ENCODE peak calls at places on chromosomes 7 and 10, in five cellular contexts. One of them, this sample, is unnamed.

GRCh38 chr7:66522518-66522917 is 106.2 kb upstream of the KCTD7 start:
- DNase-seq in HepG2: no peak
- DNase-seq in H1: no peak
- DNase-seq in GM12878: no peak
- DNase-seq in K562: no peak
- DNase-seq in this sample: peak; percentile 55

GRCh38 chr7:99794585-99795502 is 10.9 kb upstream of the CYP3A4 start:
- DNase-seq in HepG2: peak; percentile 93
- DNase-seq in K562: no peak
- DNase-seq in GM12878: no peak
- DNase-seq in H1: no peak
- DNase-seq in this sample: no peak

GRCh38 chr10:17992266-17992665 is 40.5 kb downstream of the SLC39A12 start:
- DNase-seq in HepG2: no peak
- DNase-seq in GM12878: no peak
- DNase-seq in K562: no peak
- DNase-seq in H1: no peak
- DNase-seq in this sample: no peak

GRCh38 chr10:20958764-20959163 is 61.7 kb upstream of the NEBL start:
- DNase-seq in GM12878: no peak
- DNase-seq in HepG2: no peak
- DNase-seq in K562: no peak
- DNase-seq in H1: no peak
- DNase-seq in this sample: no peak

GRCh38 chr7:106345421-106346166 is 60.8 kb upstream of the NAMPT start:
- DNase-seq in GM12878: no peak
- DNase-seq in K562: no peak
- DNase-seq in HepG2: no peak
- DNase-seq in H1: no peak
- DNase-seq in this sample: no peak

GRCh38 chr7:50591480-50592438 is 26.6 kb upstream of the DDC start:
- DNase-seq in GM12878: peak; percentile 21
- DNase-seq in HepG2: peak; percentile 78
- DNase-seq in K562: no peak
- DNase-seq in H1: no peak
- DNase-seq in this sample: no peak

GRCh38 chr7:94584113-94584512 is 71.8 kb downstream of the SGCE start:
- DNase-seq in K562: no peak
- DNase-seq in HepG2: peak; percentile 38
- DNase-seq in GM12878: no peak
- DNase-seq in H1: no peak
- DNase-seq in this sample: no peak

GRCh38 chr10:7218974-7219373 is 191.9 kb downstream of the SFMBT2 start:
- DNase-seq in H1: no peak
- DNase-seq in K562: no peak
- DNase-seq in GM12878: no peak
- DNase-seq in HepG2: no peak
- DNase-seq in this sample: no peak

GRCh38 chr10:130463104-130463875 is 327.1 kb downstream of the GLRX3 start:
- DNase-seq in HepG2: no peak
- DNase-seq in H1: peak; percentile 16
- DNase-seq in GM12878: no peak
- DNase-seq in K562: no peak
- DNase-seq in this sample: no peak

GRCh38 chr7:139753693-139754111 is 24.1 kb downstream of the HIPK2 start:
- DNase-seq in K562: no peak
- DNase-seq in H1: no peak
- DNase-seq in HepG2: no peak
- DNase-seq in GM12878: no peak
- DNase-seq in this sample: no peak

GRCh38 chr7:112573302-112574039 is 92.7 kb downstream of the LSMEM1 start:
- DNase-seq in HepG2: no peak
- DNase-seq in H1: no peak
- DNase-seq in GM12878: no peak
- DNase-seq in K562: peak; percentile 92
- DNase-seq in this sample: no peak

GRCh38 chr10:126177414-126178030 is 210.8 kb downstream of the ADAM12 start:
- DNase-seq in K562: no peak
- DNase-seq in H1: no peak
- DNase-seq in HepG2: no peak
- DNase-seq in GM12878: no peak
- DNase-seq in this sample: no peak

GRCh38 chr7:91320679-91321078 is 56.4 kb downstream of the FZD1 start:
- DNase-seq in HepG2: no peak
- DNase-seq in K562: no peak
- DNase-seq in GM12878: no peak
- DNase-seq in H1: no peak
- DNase-seq in this sample: no peak

GRCh38 chr10:60479305-60480020 is 89.8 kb upstream of the ANK3 start:
- DNase-seq in H1: no peak
- DNase-seq in GM12878: no peak
- DNase-seq in K562: no peak
- DNase-seq in HepG2: no peak
- DNase-seq in this sample: no peak

GRCh38 chr7:26449175-26450165 is 157.8 kb downstream of the SNX10 start:
- DNase-seq in HepG2: no peak
- DNase-seq in GM12878: no peak
- DNase-seq in H1: no peak
- DNase-seq in K562: no peak
- DNase-seq in this sample: no peak

GRCh38 chr10:103507235-103508191 is 14.0 kb downstream of the NEURL1 start:
- DNase-seq in GM12878: no peak
- DNase-seq in H1: no peak
- DNase-seq in HepG2: no peak
- DNase-seq in K562: no peak
- DNase-seq in this sample: peak; percentile 66

GRCh38 chr10:132527338-132528063 is 10.1 kb upstream of the INPP5A start:
- DNase-seq in HepG2: no peak
- DNase-seq in H1: no peak
- DNase-seq in K562: no peak
- DNase-seq in GM12878: no peak
- DNase-seq in this sample: no peak

GRCh38 chr7:141844256-141844655 is 3.0 kb upstream of the PRSS37 start:
- DNase-seq in GM12878: no peak
- DNase-seq in K562: no peak
- DNase-seq in H1: no peak
- DNase-seq in HepG2: no peak
- DNase-seq in this sample: no peak

GRCh38 chr10:390449-391100 is 255.3 kb downstream of the ZMYND11 start:
- DNase-seq in K562: no peak
- DNase-seq in GM12878: no peak
- DNase-seq in HepG2: no peak
- DNase-seq in H1: no peak
- DNase-seq in this sample: no peak

GRCh38 chr7:120838281-120838682 is 19.7 kb downstream of the TSPAN12 start:
- DNase-seq in HepG2: no peak
- DNase-seq in GM12878: peak; percentile 68
- DNase-seq in K562: no peak
- DNase-seq in H1: no peak
- DNase-seq in this sample: no peak

GRCh38 chr7:42219447-42219846 is 17.6 kb downstream of the GLI3 start:
- DNase-seq in H1: no peak
- DNase-seq in K562: no peak
- DNase-seq in GM12878: no peak
- DNase-seq in HepG2: no peak
- DNase-seq in this sample: no peak

GRCh38 chr7:42221304-42221703 is 15.7 kb downstream of the GLI3 start:
- DNase-seq in K562: no peak
- DNase-seq in HepG2: no peak
- DNase-seq in H1: no peak
- DNase-seq in GM12878: no peak
- DNase-seq in this sample: no peak

GRCh38 chr7:42224391-42225003 is 12.5 kb downstream of the GLI3 start:
- DNase-seq in K562: no peak
- DNase-seq in H1: peak; percentile 64
- DNase-seq in GM12878: no peak
- DNase-seq in HepG2: no peak
- DNase-seq in this sample: no peak

GRCh38 chr7:42222119-42222518 is 14.9 kb downstream of the GLI3 start:
- DNase-seq in HepG2: no peak
- DNase-seq in H1: no peak
- DNase-seq in K562: no peak
- DNase-seq in GM12878: no peak
- DNase-seq in this sample: no peak

DNA sequence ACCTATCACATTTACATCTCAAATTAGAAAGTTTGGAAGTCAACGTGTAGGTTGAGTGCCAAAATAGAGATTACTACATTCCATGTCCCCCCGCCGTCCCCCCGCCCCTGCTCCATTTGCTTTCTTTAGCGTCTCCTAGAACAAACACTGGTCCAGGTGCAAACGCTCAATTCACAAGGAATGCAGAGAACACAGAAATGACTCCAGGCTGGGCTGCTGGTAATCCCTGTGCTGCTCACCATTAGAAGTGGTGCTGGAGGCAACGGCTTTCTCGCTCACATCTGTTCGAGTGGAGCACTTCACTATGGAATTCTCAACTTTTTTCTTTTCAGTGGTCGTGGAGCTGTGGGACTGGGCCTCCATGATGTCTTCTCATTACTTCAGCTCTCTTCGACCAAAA is 14.1 kb downstream of the GLI3 start:
- DNase-seq in K562: no peak
- DNase-seq in GM12878: no peak
- DNase-seq in H1: no peak
- DNase-seq in HepG2: no peak
- DNase-seq in this sample: no peak
- TF ChIP-seq TAF1 in K562: no peak
- TF ChIP-seq TAF1 in GM12878: no peak
- TF ChIP-seq TAF1 in H1: peak; percentile 38
- TF ChIP-seq TAF1 in HepG2: no peak
- TF ChIP-seq TAF1 in this sample: no peak

DNA sequence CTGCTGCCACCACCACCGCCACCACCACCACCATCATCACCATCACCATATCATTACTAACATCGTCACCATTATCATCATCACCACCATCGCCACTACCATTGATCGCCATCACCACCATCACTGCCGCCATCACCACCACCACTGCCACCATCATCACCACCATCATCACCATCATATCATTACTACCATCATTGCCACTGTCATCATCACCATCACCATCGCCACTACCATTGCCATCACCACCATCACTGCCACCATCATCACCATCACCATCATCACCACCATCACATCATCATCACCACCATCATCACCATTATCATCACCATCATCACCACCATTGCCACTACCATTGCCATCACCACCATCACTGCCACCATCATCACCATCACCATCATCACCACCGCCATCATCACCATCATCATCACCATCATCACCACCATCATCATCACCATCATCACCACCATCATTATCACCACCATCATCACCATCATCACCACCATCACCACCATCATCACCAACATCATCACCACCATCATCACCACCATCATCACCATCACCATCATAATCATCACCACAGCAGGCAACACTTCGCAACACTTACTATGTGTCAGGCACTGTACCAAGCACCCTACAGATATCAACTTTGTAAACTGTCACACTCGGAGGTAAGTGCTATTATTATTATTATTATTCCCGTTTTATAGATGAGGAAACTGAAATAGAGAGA is 19.3 kb downstream of the NMT2 start:
- DNase-seq in K562: no peak
- DNase-seq in HepG2: no peak
- DNase-seq in H1: no peak
- DNase-seq in GM12878: no peak
- DNase-seq in this sample: no peak
- TF ChIP-seq EP300 in K562: no peak
- TF ChIP-seq EP300 in HepG2: no peak
- TF ChIP-seq EP300 in H1: no peak
- TF ChIP-seq EP300 in GM12878: no peak
- TF ChIP-seq EP300 in this sample: no peak

GRCh38 chr10:78868048-78868447 is 200.7 kb upstream of the ZMIZ1 start:
- DNase-seq in HepG2: no peak
- DNase-seq in K562: no peak
- DNase-seq in GM12878: no peak
- DNase-seq in H1: no peak
- DNase-seq in this sample: no peak

GRCh38 chr10:78868861-78869260 is 199.9 kb upstream of the ZMIZ1 start:
- DNase-seq in H1: peak; percentile 27
- DNase-seq in K562: no peak
- DNase-seq in GM12878: no peak
- DNase-seq in HepG2: no peak
- DNase-seq in this sample: no peak

GRCh38 chr10:78869508-78870439 is 199.0 kb upstream of the ZMIZ1 start:
- DNase-seq in HepG2: no peak
- DNase-seq in H1: peak; percentile 30
- DNase-seq in K562: no peak
- DNase-seq in GM12878: no peak
- DNase-seq in this sample: no peak

GRCh38 chr10:78867555-78867939 is 201.2 kb upstream of the ZMIZ1 start:
- DNase-seq in K562: no peak
- DNase-seq in H1: peak; percentile 27
- DNase-seq in HepG2: no peak
- DNase-seq in GM12878: no peak
- DNase-seq in this sample: no peak

DNA sequence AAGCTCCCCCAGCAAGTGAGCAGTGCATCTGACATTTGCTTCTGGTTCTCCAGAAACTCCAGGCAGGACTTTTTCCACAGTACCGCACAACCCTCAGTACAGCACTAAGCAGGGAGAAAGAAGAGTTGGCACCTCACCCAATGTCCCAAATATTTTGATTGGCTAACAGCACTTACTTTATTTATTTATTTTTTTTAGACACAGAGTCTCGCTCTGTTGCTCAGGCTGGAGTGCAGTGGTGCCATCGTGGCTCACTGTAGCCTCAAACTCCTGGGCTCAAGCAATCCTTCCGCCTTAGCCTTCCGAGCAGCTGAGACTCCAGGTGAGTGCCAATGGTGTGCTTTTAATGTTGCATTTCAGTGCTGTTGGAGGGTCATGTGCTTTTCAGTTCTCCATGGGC is 200.3 kb upstream of the ZMIZ1 start:
- DNase-seq in H1: no peak
- DNase-seq in HepG2: no peak
- DNase-seq in GM12878: no peak
- DNase-seq in K562: no peak
- DNase-seq in this sample: no peak
- TF ChIP-seq TAF1 in H1: no peak
- TF ChIP-seq TAF1 in HepG2: no peak
- TF ChIP-seq TAF1 in GM12878: no peak
- TF ChIP-seq TAF1 in K562: no peak
- TF ChIP-seq TAF1 in this sample: no peak

GRCh38 chr10:34811968-34812514 is 3.1 kb downstream of the PARD3 start:
- DNase-seq in H1: no peak
- DNase-seq in K562: no peak
- DNase-seq in GM12878: no peak
- DNase-seq in HepG2: no peak
- DNase-seq in this sample: no peak

GRCh38 chr10:34811126-34811967 is 3.7 kb downstream of the PARD3 start:
- DNase-seq in H1: no peak
- DNase-seq in HepG2: no peak
- DNase-seq in K562: no peak
- DNase-seq in GM12878: no peak
- DNase-seq in this sample: no peak

GRCh38 chr10:34809796-34810195 is 5.3 kb downstream of the PARD3 start:
- DNase-seq in GM12878: no peak
- DNase-seq in HepG2: no peak
- DNase-seq in K562: no peak
- DNase-seq in H1: no peak
- DNase-seq in this sample: no peak

GRCh38 chr10:34808336-34808735 is 6.8 kb downstream of the PARD3 start:
- DNase-seq in K562: no peak
- DNase-seq in GM12878: no peak
- DNase-seq in H1: no peak
- DNase-seq in HepG2: no peak
- DNase-seq in this sample: no peak

GRCh38 chr10:34808789-34809745 is 6.0 kb downstream of the PARD3 start:
- DNase-seq in K562: no peak
- DNase-seq in H1: no peak
- DNase-seq in HepG2: no peak
- DNase-seq in GM12878: no peak
- DNase-seq in this sample: no peak
- TF ChIP-seq EP300 in K562: no peak
- TF ChIP-seq EP300 in H1: no peak
- TF ChIP-seq EP300 in HepG2: no peak
- TF ChIP-seq EP300 in GM12878: no peak
- TF ChIP-seq EP300 in this sample: no peak

This sample was measured in SK-N-SH.